ENCODE peak calls at places on chromosomes 4 and X, in six cellular contexts. E, J, L, C, X and A are unnamed samples.
A peak's percentile ranks its signal among the peaks of the same experiment; 100 is the strongest.

GRCh38 chrX:16002185-16002584 is 121.2 kb upstream of the GRPR start:
- DNase-seq in E (no peak), J (no peak), L (no peak), C (no peak), X (no peak), A (peak; percentile 54)

GRCh38 chrX:124240422-124240821 is 92.0 kb upstream of the TEX13D start:
- DNase-seq in E (no peak), J (no peak), L (no peak), C (no peak), X (no peak), A (no peak)

GRCh38 chr4:130395871-130396270 is 1299.9 kb downstream of the C4orf33 start:
- DNase-seq in E (peak; percentile 89), J (no peak), L (peak; percentile 31), C (no peak), X (no peak), A (no peak)

GRCh38 chr4:87410157-87410556 is 12.2 kb upstream of the NUDT9 start:
- DNase-seq in E (peak; percentile 30), J (no peak), L (peak; percentile 72), C (no peak), X (no peak), A (no peak)

GRCh38 chr4:46329118-46329976 is 60.6 kb downstream of the GABRA2 start:
- DNase-seq in E (peak; percentile 61), J (peak; percentile 7), L (peak; percentile 77), C (peak; percentile 46), X (peak; percentile 45), A (peak; percentile 82)

GRCh38 chrX:30504309-30504708 is 73.3 kb downstream of the TASL start:
- DNase-seq in E (peak; percentile 41), J (no peak), L (peak; percentile 42), C (no peak), X (peak; percentile 30), A (peak; percentile 20)

GRCh38 chr4:98026362-98026761 is 116.9 kb downstream of the STPG2 start:
- DNase-seq in E (no peak), J (no peak), L (no peak), C (no peak), X (no peak), A (no peak)

GRCh38 chr4:41882622-41883347 is 52.4 kb upstream of the TMEM33 start:
- DNase-seq in E (peak; percentile 23), J (no peak), L (peak; percentile 33), C (peak; percentile 48), X (no peak), A (peak; percentile 35)

GRCh38 chr4:148270600-148270999 is 171.6 kb downstream of the NR3C2 start:
- DNase-seq in E (no peak), J (no peak), L (no peak), C (no peak), X (no peak), A (no peak)

GRCh38 chr4:183721207-183722081 is 62.4 kb downstream of the TRAPPC11 start:
- DNase-seq in E (peak; percentile 41), J (peak; percentile 10), L (no peak), C (peak; percentile 84), X (no peak), A (peak; percentile 44)

GRCh38 chr4:145545538-145546224 is 64.0 kb downstream of the SMAD1 start:
- DNase-seq in E (peak; percentile 98), J (peak; percentile 10), L (peak; percentile 93), C (no peak), X (no peak), A (no peak)

GRCh38 chr4:3257125-3257690 is 8.2 kb downstream of the MSANTD1 start:
- DNase-seq in E (no peak), J (no peak), L (no peak), C (no peak), X (no peak), A (no peak)

GRCh38 chr4:123399638-123400358 is 3.2 kb downstream of the SPRY1 start:
- DNase-seq in E (no peak), J (no peak), L (peak; percentile 48), C (no peak), X (no peak), A (peak; percentile 18)

GRCh38 chr4:139153411-139154133 is 23.4 kb downstream of the ELF2 start:
- DNase-seq in E (peak; percentile 57), J (no peak), L (no peak), C (no peak), X (no peak), A (peak; percentile 92)

GRCh38 chr4:70761276-70761816 is 39.6 kb downstream of the RUFY3 start:
- DNase-seq in E (no peak), J (no peak), L (no peak), C (no peak), X (no peak), A (no peak)

GRCh38 chrX:40098264-40099045 is 697 bp upstream of the BCOR start:
- DNase-seq in E (no peak), J (no peak), L (peak; percentile 78), C (peak; percentile 80), X (no peak), A (peak; percentile 86)

GRCh38 chr4:188430384-188430783 is 291.1 kb downstream of the TRIML1 start:
- DNase-seq in E (no peak), J (no peak), L (no peak), C (no peak), X (no peak), A (no peak)

GRCh38 chrX:71950066-71950465 is 39.4 kb downstream of the NHSL2 start:
- DNase-seq in E (no peak), J (no peak), L (no peak), C (no peak), X (no peak), A (no peak)

GRCh38 chr4:24795666-24796381 is 451 bp downstream of the SOD3 start:
- DNase-seq in E (no peak), J (no peak), L (no peak), C (no peak), X (no peak), A (peak; percentile 61)

GRCh38 chr4:157221426-157221894 is 932 bp downstream of the GRIA2 start:
- DNase-seq in E (no peak), J (no peak), L (no peak), C (no peak), X (no peak), A (peak; percentile 8)

GRCh38 chr4:157225096-157225495 is 4.6 kb downstream of the GRIA2 start:
- DNase-seq in E (no peak), J (no peak), L (no peak), C (no peak), X (no peak), A (no peak)

GRCh38 chr4:157221895-157222763 is 1.6 kb downstream of the GRIA2 start:
- DNase-seq in E (no peak), J (no peak), L (no peak), C (peak; percentile 71), X (peak; percentile 62), A (peak; percentile 78)

GRCh38 chr4:157222764-157223145 is 2.2 kb downstream of the GRIA2 start:
- DNase-seq in E (no peak), J (no peak), L (no peak), C (no peak), X (no peak), A (peak; percentile 0)

DNA sequence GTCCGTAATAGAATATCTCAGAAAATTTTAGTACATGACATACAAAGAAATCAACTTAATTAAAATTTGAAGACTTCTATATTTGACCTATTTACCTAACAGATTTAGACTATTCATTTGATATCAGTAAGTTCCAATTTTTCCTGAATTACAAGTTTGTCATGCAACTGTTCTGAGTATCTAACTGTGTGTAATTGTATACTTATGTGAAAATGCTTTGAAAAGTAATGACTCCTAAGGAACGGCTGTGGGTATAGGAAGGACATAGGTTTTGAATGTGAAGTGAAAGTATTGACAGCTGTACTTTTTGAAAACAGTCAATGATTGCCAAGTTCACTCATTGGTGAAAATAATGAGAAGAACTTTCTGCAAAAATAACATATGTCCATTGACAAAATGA is 2.9 kb downstream of the GRIA2 start:
- DNase-seq in E (no peak), J (no peak), L (no peak), C (no peak), X (no peak), A (no peak)
- H2AK5ac ChIP-seq in E (no peak overlapping the region), J (no peak overlapping the region), L (no peak overlapping the region), C (no peak overlapping the region), X (no peak overlapping the region), A (no peak overlapping the region)

DNA sequence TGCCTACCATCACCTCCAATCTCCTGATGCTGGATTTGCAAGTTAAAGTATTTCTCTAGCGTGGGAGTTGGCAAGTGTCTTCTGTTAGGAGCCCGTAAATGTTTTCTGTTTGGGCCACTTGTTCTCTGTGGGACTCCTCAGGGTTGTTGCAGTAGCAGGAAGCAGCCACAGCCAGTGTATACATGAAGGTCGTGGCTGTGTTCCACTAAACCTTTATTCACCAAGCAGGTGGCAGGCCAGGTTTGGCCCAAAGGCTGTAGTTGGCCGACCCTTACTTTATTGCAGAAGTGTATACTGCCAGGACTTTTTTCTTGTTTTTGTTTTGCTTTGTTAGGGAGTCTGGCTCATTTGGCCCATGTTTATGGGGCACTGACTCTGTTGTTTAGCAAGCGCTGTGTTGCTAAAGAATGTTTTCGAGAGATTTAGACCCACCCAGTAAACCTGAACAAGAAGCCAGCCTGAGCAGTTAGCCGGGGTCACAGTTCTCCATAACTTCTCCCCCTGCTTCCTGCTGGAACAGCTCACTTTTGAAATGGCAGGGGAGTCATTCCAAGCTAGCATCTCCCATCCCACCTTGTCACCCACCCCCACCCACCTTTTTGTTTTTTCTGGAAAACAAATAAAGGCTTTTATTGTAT is 58.8 kb downstream of the SHROOM2 start:
- DNase-seq in E (no peak), J (no peak), L (peak; percentile 20), C (no peak), X (no peak), A (no peak)
- H2AK5ac ChIP-seq in E (no peak overlapping the region), J (no peak overlapping the region), L (peak overlapping the region; percentile 29), C (no peak overlapping the region), X (no peak overlapping the region), A (no peak overlapping the region)

GRCh38 chrX:65572971-65573370 is 38.4 kb upstream of the LAS1L start:
- DNase-seq in E (no peak), J (no peak), L (no peak), C (no peak), X (no peak), A (no peak)

GRCh38 chrX:65576160-65576559 is 41.6 kb upstream of the LAS1L start:
- DNase-seq in E (no peak), J (no peak), L (no peak), C (no peak), X (no peak), A (no peak)

GRCh38 chrX:65575024-65575423 is 40.4 kb upstream of the LAS1L start:
- DNase-seq in E (peak; percentile 33), J (no peak), L (no peak), C (no peak), X (no peak), A (no peak)

GRCh38 chrX:65578346-65578745 is 43.8 kb upstream of the LAS1L start:
- DNase-seq in E (no peak), J (no peak), L (no peak), C (no peak), X (no peak), A (no peak)

GRCh38 chrX:65574356-65574755 is 39.8 kb upstream of the LAS1L start:
- DNase-seq in E (no peak), J (no peak), L (no peak), C (no peak), X (no peak), A (no peak)
- H2AK5ac ChIP-seq in E (no peak overlapping the region), J (no peak overlapping the region), L (no peak overlapping the region), C (no peak overlapping the region), X (no peak overlapping the region), A (no peak overlapping the region)

DNA sequence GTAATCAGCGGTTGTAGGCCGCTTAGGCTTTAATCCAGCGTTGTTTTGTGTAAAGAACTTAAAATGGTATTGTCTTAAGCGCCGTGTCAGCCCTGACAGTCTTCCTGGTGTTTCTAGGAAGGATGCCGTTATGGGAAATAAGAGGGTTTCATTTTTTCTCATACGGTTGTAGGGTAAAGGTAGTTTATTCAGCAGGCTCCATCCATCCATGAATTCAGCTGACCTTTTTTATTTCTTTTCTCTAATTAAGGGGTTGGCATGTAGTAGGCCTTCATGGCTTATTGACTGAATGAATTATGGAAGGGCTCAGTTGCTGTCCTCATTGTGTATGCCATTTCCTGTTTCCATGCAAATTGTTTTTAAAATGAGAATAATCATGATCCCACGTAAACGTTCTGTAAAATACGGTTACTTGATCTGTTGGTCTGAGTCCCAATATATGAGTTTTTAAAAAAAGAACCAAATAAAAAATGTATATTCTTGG is 686 bp downstream of the OCIAD1 start:
- DNase-seq in E (peak; percentile 16), J (no peak), L (no peak), C (no peak), X (no peak), A (no peak)
- H2AK5ac ChIP-seq in E (peak overlapping the region; percentile 89), J (peak overlapping the region; percentile 70), L (peak overlapping the region; percentile 50), C (no peak overlapping the region), X (no peak overlapping the region), A (peak overlapping the region; percentile 6)